ENCODE peak calls at places on chromosome 18, in eight cellular contexts. I is activated CD4-positive, alpha-beta T cell treated with anti-CD3 and anti-CD28 coated beads, Interleukin-2, amount 50 U/mL, for 1 hour; T is amniotic stem cell; Y is activated T-helper 1 cell treated with Interleukin-2 at 50 U/mL for 16 hours; N is WTC11; R is nephron progenitor cell; P is D341Med; X is fibroblast of lung. M is an unnamed sample.

GRCh38 chr18:6997802-6998201 is 119.8 kb downstream of the LAMA1 start:
- DNase-seq in I (no peak), T (no peak), Y (no peak), N (no peak), R (no peak), P (no peak), X (peak), M (no peak)

GRCh38 chr18:2905802-2906521 is 59.2 kb downstream of the EMILIN2 start:
- DNase-seq in I (peak), T (no peak), Y (peak), N (peak), R (peak), P (peak), X (peak), M (no peak)

GRCh38 chr18:26655614-26656400 is 107.5 kb upstream of the KCTD1 start:
- DNase-seq in I (no peak), T (no peak), Y (no peak), N (peak), R (peak), P (peak), X (peak), M (peak)

GRCh38 chr18:78330761-78331160 is 648.9 kb upstream of the SALL3 start:
- DNase-seq in I (no peak), T (no peak), Y (no peak), N (no peak), R (no peak), P (no peak), X (peak), M (no peak)

GRCh38 chr18:54558609-54559585 is 32.1 kb upstream of the DYNAP start:
- DNase-seq in I (no peak), T (no peak), Y (no peak), N (no peak), R (no peak), P (peak), X (peak), M (no peak)

GRCh38 chr18:54946149-54946581 is 13.1 kb downstream of the CCDC68 start:
- DNase-seq in I (no peak), T (no peak), Y (no peak), N (no peak), R (no peak), P (no peak), X (peak), M (peak)

GRCh38 chr18:9215221-9215933 is 78.8 kb downstream of the ANKRD12 start:
- DNase-seq in I (no peak), T (no peak), Y (no peak), N (no peak), R (no peak), P (no peak), X (no peak), M (no peak)

GRCh38 chr18:30908381-30908780 is 134.2 kb downstream of the DSC3 start:
- DNase-seq in I (no peak), T (no peak), Y (no peak), N (no peak), R (no peak), P (no peak), X (no peak), M (no peak)

GRCh38 chr18:63065172-63065571 is 254.4 kb downstream of the BCL2 start:
- DNase-seq in I (no peak), T (no peak), Y (no peak), N (no peak), R (no peak), P (no peak), X (no peak), M (no peak)

GRCh38 chr18:12944724-12945123 is 3.1 kb upstream of the SEH1L start:
- DNase-seq in I (no peak), T (no peak), Y (no peak), N (no peak), R (no peak), P (no peak), X (no peak), M (no peak)

GRCh38 chr18:49189772-49190171 is 239.0 kb upstream of the SMAD7 start:
- DNase-seq in I (no peak), T (no peak), Y (no peak), N (no peak), R (no peak), P (no peak), X (no peak), M (no peak)

GRCh38 chr18:69996951-69997798 is 49.5 kb upstream of the CD226 start:
- DNase-seq in I (no peak), T (no peak), Y (no peak), N (no peak), R (no peak), P (no peak), X (no peak), M (no peak)

GRCh38 chr18:8828798-8829197 is 123.4 kb downstream of the MTCL1 start:
- DNase-seq in I (no peak), T (no peak), Y (no peak), N (no peak), R (no peak), P (no peak), X (no peak), M (no peak)

GRCh38 chr18:59139291-59139614 is 431 bp upstream of the SEC11C start:
- DNase-seq in I (peak), T (peak), Y (peak), N (peak), R (peak), P (peak), X (peak), M (peak)

GRCh38 chr18:79106084-79106483 is 36.9 kb downstream of the ATP9B start:
- DNase-seq in I (no peak), T (no peak), Y (no peak), N (no peak), R (no peak), P (no peak), X (no peak), M (no peak)

GRCh38 chr18:45856526-45856925 is 31.1 kb downstream of the SIGLEC15 start:
- DNase-seq in I (no peak), T (no peak), Y (no peak), N (no peak), R (no peak), P (no peak), X (peak), M (no peak)

GRCh38 chr18:35577045-35577848 is 4.3 kb upstream of the GALNT1 start:
- DNase-seq in I (no peak), T (no peak), Y (no peak), N (no peak), R (no peak), P (no peak), X (no peak), M (no peak)

GRCh38 chr18:5543854-5544389 is at the start of gene EPB41L3:
- DNase-seq in I (no peak), T (no peak), Y (no peak), N (peak), R (peak), P (peak), X (peak), M (no peak)

GRCh38 chr18:61108706-61109105 is 224.5 kb upstream of the CDH20 start:
- DNase-seq in I (no peak), T (no peak), Y (no peak), N (no peak), R (no peak), P (no peak), X (no peak), M (no peak)

GRCh38 chr18:62420513-62421209 is 95.6 kb downstream of the TNFRSF11A start:
- DNase-seq in I (peak), T (peak), Y (peak), N (no peak), R (no peak), P (no peak), X (peak), M (peak)

GRCh38 chr18:57353137-57353939 is 981 bp downstream of the ST8SIA3 start:
- DNase-seq in I (no peak), T (no peak), Y (no peak), N (peak), R (peak), P (peak), X (no peak), M (no peak)

GRCh38 chr18:62744076-62744705 is 28.9 kb downstream of the PHLPP1 start:
- DNase-seq in I (no peak), T (no peak), Y (no peak), N (no peak), R (no peak), P (no peak), X (no peak), M (no peak)

GRCh38 chr18:75075016-75075305 is 134.0 kb downstream of the PTGR3 start:
- DNase-seq in I (no peak), T (no peak), Y (no peak), N (no peak), R (no peak), P (peak), X (no peak), M (no peak)

GRCh38 chr18:596288-596881 is 403 bp upstream of the CLUL1 start:
- DNase-seq in I (no peak), T (no peak), Y (peak), N (peak), R (peak), P (peak), X (no peak), M (peak)

GRCh38 chr18:39561136-39561535 is 1995.5 kb upstream of the CELF4 start:
- DNase-seq in I (no peak), T (no peak), Y (no peak), N (no peak), R (no peak), P (no peak), X (peak), M (no peak)

GRCh38 chr18:9087144-9087543 is 15.4 kb upstream of the NDUFV2 start:
- DNase-seq in I (no peak), T (no peak), Y (no peak), N (no peak), R (no peak), P (no peak), X (no peak), M (no peak)